ENCODE peak calls at places on chromosomes 11 and 22, in four cellular contexts. One of them, this sample, is unnamed. For H3K4me1, the result is how much of the 10 kb centered on the place peaks cover.

GRCh38 chr11:33772300-33772699 is 2.0 kb downstream of the FBXO3 start:
- DNase-seq in pancreas: no peak
- DNase-seq in adrenal gland: peak
- DNase-seq in GM12878: no peak
- DNase-seq in this sample: no peak

GRCh38 chr11:61193596-61193995 is 9.7 kb upstream of the PGA3 start:
- DNase-seq in pancreas: no peak
- DNase-seq in adrenal gland: no peak
- DNase-seq in GM12878: no peak
- DNase-seq in this sample: no peak

GRCh38 chr11:87173185-87174039 is 135.7 kb downstream of the TMEM135 start:
- DNase-seq in pancreas: no peak
- DNase-seq in adrenal gland: peak
- DNase-seq in GM12878: no peak
- DNase-seq in this sample: no peak

GRCh38 chr11:43736502-43737193 is 56.1 kb downstream of the HSD17B12 start:
- DNase-seq in pancreas: no peak
- DNase-seq in adrenal gland: no peak
- DNase-seq in GM12878: no peak
- DNase-seq in this sample: no peak

GRCh38 chr22:29032584-29032983 is 29.0 kb downstream of the C22orf31 start:
- DNase-seq in pancreas: no peak
- DNase-seq in adrenal gland: no peak
- DNase-seq in GM12878: no peak
- DNase-seq in this sample: no peak

GRCh38 chr22:28141614-28142013 is 222.6 kb upstream of the PITPNB start:
- DNase-seq in pancreas: no peak
- DNase-seq in adrenal gland: no peak
- DNase-seq in GM12878: no peak
- DNase-seq in this sample: no peak

GRCh38 chr22:17257091-17257490 is 37.9 kb upstream of the ADA2 start:
- DNase-seq in pancreas: peak
- DNase-seq in adrenal gland: no peak
- DNase-seq in GM12878: no peak
- DNase-seq in this sample: no peak

GRCh38 chr11:115334932-115335788 is 169.1 kb downstream of the CADM1 start:
- DNase-seq in pancreas: no peak
- DNase-seq in adrenal gland: no peak
- DNase-seq in GM12878: no peak
- DNase-seq in this sample: no peak

GRCh38 chr22:47631571-47632102 is 869.2 kb downstream of the TBC1D22A start:
- DNase-seq in pancreas: no peak
- DNase-seq in adrenal gland: no peak
- DNase-seq in GM12878: no peak
- DNase-seq in this sample: no peak

GRCh38 chr11:47724041-47724729 is 9.0 kb upstream of the AGBL2 start:
- DNase-seq in pancreas: peak
- DNase-seq in adrenal gland: peak
- DNase-seq in GM12878: no peak
- DNase-seq in this sample: no peak

GRCh38 chr22:39308614-39309363 is 10.6 kb downstream of the RPL3 start:
- DNase-seq in pancreas: no peak
- DNase-seq in adrenal gland: peak
- DNase-seq in GM12878: no peak
- DNase-seq in this sample: no peak

GRCh38 chr22:26570864-26571525 is 18.9 kb downstream of the TPST2 start:
- DNase-seq in pancreas: no peak
- DNase-seq in adrenal gland: no peak
- DNase-seq in GM12878: no peak
- DNase-seq in this sample: no peak

GRCh38 chr22:34429314-34429713 is 509.0 kb upstream of the LARGE1 start:
- DNase-seq in pancreas: no peak
- DNase-seq in adrenal gland: no peak
- DNase-seq in GM12878: no peak
- DNase-seq in this sample: no peak

GRCh38 chr11:65418431-65418680 is 4.2 kb upstream of the NEAT1 start:
- DNase-seq in pancreas: peak
- DNase-seq in adrenal gland: no peak
- DNase-seq in GM12878: no peak
- DNase-seq in this sample: no peak

GRCh38 chr11:120612363-120613263 is 101.1 kb downstream of the GRIK4 start:
- DNase-seq in pancreas: no peak
- DNase-seq in adrenal gland: peak
- DNase-seq in GM12878: peak
- DNase-seq in this sample: peak

DNA sequence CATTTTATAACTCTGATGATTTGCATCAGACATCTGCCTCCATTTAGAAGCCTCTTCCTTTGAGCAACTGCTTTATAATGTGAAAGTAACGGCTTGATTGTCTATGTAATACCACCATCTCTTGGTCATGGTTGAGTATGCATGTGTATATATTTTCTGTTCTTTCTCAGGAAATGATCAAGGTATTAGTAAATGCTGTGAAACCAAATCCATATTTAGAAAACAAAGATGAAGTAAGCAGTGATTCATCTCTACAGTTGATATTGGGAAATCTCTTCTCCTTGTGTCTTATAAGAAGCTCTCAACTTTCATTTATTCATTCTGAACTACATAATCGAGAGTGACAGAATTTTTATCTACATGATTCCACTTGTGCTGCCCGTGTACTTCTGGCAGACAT is 104.6 kb upstream of the ANO3 start:
- DNase-seq in pancreas: no peak
- DNase-seq in adrenal gland: no peak
- DNase-seq in GM12878: peak
- DNase-seq in this sample: no peak
- TF ChIP-seq CTCF in pancreas: no peak
- TF ChIP-seq CTCF in adrenal gland: peak
- TF ChIP-seq CTCF in GM12878: peak
- TF ChIP-seq CTCF in this sample: peak

GRCh38 chr22:25110846-25111578 is 88.6 kb upstream of the CRYBB3 start:
- DNase-seq in pancreas: peak
- DNase-seq in adrenal gland: peak
- DNase-seq in GM12878: peak
- DNase-seq in this sample: peak

GRCh38 chr22:25111579-25112517 is 87.8 kb upstream of the CRYBB3 start:
- DNase-seq in pancreas: peak
- DNase-seq in adrenal gland: peak
- DNase-seq in GM12878: no peak
- DNase-seq in this sample: no peak

GRCh38 chr22:25112538-25113253 is 87.0 kb upstream of the CRYBB3 start:
- DNase-seq in pancreas: no peak
- DNase-seq in adrenal gland: peak
- DNase-seq in GM12878: no peak
- DNase-seq in this sample: no peak

GRCh38 chr22:25114369-25115362 is 85.0 kb upstream of the CRYBB3 start:
- DNase-seq in pancreas: no peak
- DNase-seq in adrenal gland: peak
- DNase-seq in GM12878: no peak
- DNase-seq in this sample: no peak

DNA sequence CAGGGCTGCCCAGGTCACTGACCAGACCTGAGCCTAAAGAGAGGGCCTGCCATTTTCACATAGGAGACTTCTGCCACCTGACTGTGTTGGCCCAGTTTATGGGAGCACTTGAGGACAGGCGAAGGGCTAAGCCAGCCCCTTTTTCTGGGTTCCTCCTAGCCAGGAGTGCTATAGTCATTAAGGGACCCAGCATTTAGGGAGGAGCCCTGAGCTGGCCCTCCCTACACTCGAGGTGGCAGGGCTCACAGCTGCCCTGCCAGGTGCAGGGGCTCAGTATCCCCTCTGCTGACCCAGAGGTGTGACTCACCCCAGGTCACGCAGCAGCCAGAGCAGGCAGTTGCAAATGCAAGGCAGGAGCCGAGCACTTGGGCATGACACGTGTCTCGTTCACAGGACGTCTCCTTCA is 86.3 kb upstream of the CRYBB3 start:
- DNase-seq in pancreas: no peak
- DNase-seq in adrenal gland: peak
- DNase-seq in GM12878: no peak
- DNase-seq in this sample: no peak
- H3K4me1 ChIP-seq in pancreas: under half
- H3K4me1 ChIP-seq in adrenal gland: under half
- H3K4me1 ChIP-seq in GM12878: under half
- H3K4me1 ChIP-seq in this sample: under half

GRCh38 chr22:25410849-25411248 is 153.6 kb upstream of the GRK3 start:
- DNase-seq in pancreas: no peak
- DNase-seq in adrenal gland: no peak
- DNase-seq in GM12878: no peak
- DNase-seq in this sample: no peak
- TF ChIP-seq CTCF in pancreas: no peak
- TF ChIP-seq CTCF in adrenal gland: no peak
- TF ChIP-seq CTCF in GM12878: no peak
- TF ChIP-seq CTCF in this sample: no peak

GRCh38 chr11:130712480-130712879 is 203.8 kb downstream of the SNX19 start:
- DNase-seq in pancreas: no peak
- DNase-seq in adrenal gland: no peak
- DNase-seq in GM12878: no peak
- DNase-seq in this sample: no peak
- H3K4me1 ChIP-seq in pancreas: under half
- H3K4me1 ChIP-seq in adrenal gland: under half
- H3K4me1 ChIP-seq in GM12878: under half
- H3K4me1 ChIP-seq in this sample: under half

GRCh38 chr11:11157201-11157600 is 195.8 kb downstream of the CSNK2A3 start:
- DNase-seq in pancreas: no peak
- DNase-seq in adrenal gland: no peak
- DNase-seq in GM12878: no peak
- DNase-seq in this sample: peak
- TF ChIP-seq CTCF in pancreas: no peak
- TF ChIP-seq CTCF in adrenal gland: peak
- TF ChIP-seq CTCF in GM12878: peak
- TF ChIP-seq CTCF in this sample: no peak

GRCh38 chr11:3860360-3860759 is 4.9 kb downstream of the STIM1 start:
- DNase-seq in pancreas: no peak
- DNase-seq in adrenal gland: no peak
- DNase-seq in GM12878: no peak
- DNase-seq in this sample: no peak
- H3K4me1 ChIP-seq in pancreas: under half
- H3K4me1 ChIP-seq in adrenal gland: under half
- H3K4me1 ChIP-seq in GM12878: under half
- H3K4me1 ChIP-seq in this sample: half or more

GRCh38 chr11:86134580-86135318 is 65.9 kb upstream of the PICALM start:
- DNase-seq in pancreas: no peak
- DNase-seq in adrenal gland: no peak
- DNase-seq in GM12878: no peak
- DNase-seq in this sample: no peak

GRCh38 chr11:86132667-86133310 is 63.9 kb upstream of the PICALM start:
- DNase-seq in pancreas: no peak
- DNase-seq in adrenal gland: no peak
- DNase-seq in GM12878: no peak
- DNase-seq in this sample: no peak

GRCh38 chr11:86126862-86127261 is 58.0 kb upstream of the PICALM start:
- DNase-seq in pancreas: no peak
- DNase-seq in adrenal gland: no peak
- DNase-seq in GM12878: no peak
- DNase-seq in this sample: no peak

GRCh38 chr11:86128914-86129313 is 60.0 kb upstream of the PICALM start:
- DNase-seq in pancreas: no peak
- DNase-seq in adrenal gland: no peak
- DNase-seq in GM12878: no peak
- DNase-seq in this sample: no peak

DNA sequence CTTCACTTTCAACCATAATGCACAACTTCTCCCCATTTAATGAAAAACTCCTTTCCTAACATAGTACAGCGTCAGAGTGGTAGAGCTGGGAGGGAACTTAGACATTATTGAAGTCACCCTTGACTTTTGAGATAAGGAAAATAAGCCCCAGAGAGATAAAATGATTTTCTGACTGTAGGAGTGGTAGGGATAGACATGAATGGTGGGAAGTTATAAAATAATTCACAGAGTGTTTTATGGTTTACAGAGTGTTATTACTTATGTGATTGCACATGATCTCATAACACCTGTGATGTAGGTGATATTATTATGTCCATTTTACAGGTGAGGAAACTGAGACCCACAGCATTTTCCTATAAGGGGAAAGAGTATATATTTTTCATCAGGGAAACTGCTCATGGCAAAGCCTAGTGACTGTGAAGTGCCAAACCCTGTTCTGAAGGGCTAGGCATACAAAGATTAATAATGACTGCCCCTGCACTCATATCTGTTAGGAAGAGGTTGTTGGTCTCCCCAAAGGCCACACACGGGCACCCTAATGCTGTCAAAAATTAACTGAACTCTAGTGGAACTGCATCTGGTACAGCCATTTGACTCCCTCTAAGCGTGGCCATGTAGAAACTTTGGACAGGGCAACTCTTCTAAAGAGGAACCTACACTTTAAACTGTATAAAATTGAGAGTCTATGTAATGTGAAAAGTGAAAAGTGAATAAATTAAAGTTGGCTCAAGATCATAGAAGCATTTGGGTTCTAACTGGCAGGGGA is 61.1 kb upstream of the PICALM start:
- DNase-seq in pancreas: no peak
- DNase-seq in adrenal gland: no peak
- DNase-seq in GM12878: no peak
- DNase-seq in this sample: no peak
- TF ChIP-seq CTCF in pancreas: no peak
- TF ChIP-seq CTCF in adrenal gland: no peak
- TF ChIP-seq CTCF in GM12878: no peak
- TF ChIP-seq CTCF in this sample: no peak

GRCh38 chr22:48688366-48688765 is 1139.3 kb downstream of the BRD1 start:
- DNase-seq in pancreas: no peak
- DNase-seq in adrenal gland: no peak
- DNase-seq in GM12878: no peak
- DNase-seq in this sample: no peak
- H3K4me1 ChIP-seq in pancreas: under half
- H3K4me1 ChIP-seq in adrenal gland: under half
- H3K4me1 ChIP-seq in GM12878: under half
- H3K4me1 ChIP-seq in this sample: under half

GRCh38 chr11:134394311-134394710 is 17.7 kb downstream of the B3GAT1 start:
- DNase-seq in pancreas: peak
- DNase-seq in adrenal gland: no peak
- DNase-seq in GM12878: no peak
- DNase-seq in this sample: no peak
- TF ChIP-seq CTCF in pancreas: no peak
- TF ChIP-seq CTCF in adrenal gland: no peak
- TF ChIP-seq CTCF in GM12878: no peak
- TF ChIP-seq CTCF in this sample: no peak

This sample was measured in heart right ventricle.